ENCODE peak calls at places on chromosomes 4 and X, in five cellular contexts. P, R, E, N and T are unnamed samples.
A peak's percentile ranks its signal among the peaks of the same experiment; 100 is the strongest.

GRCh38 chrX:115234220-115234557 is 293 bp upstream of the LRCH2 start:
- DNase-seq in P (no peak), R (no peak), E (no peak), N (no peak), T (no peak)

GRCh38 chrX:150051096-150051495 is 112.8 kb upstream of the EOLA2 start:
- DNase-seq in P (no peak), R (no peak), E (no peak), N (peak; percentile 92), T (no peak)

GRCh38 chrX:49884290-49884862 is 5.1 kb downstream of the USP27X start:
- DNase-seq in P (no peak), R (peak; percentile 35), E (peak; percentile 23), N (peak; percentile 62), T (peak; percentile 57)

GRCh38 chrX:40471965-40472648 is 108.7 kb upstream of the ATP6AP2 start:
- DNase-seq in P (peak; percentile 42), R (peak; percentile 84), E (no peak), N (peak; percentile 29), T (peak; percentile 35)

GRCh38 chr4:155999743-156000142 is 46.1 kb upstream of the CTSO start:
- DNase-seq in P (no peak), R (no peak), E (no peak), N (peak; percentile 10), T (no peak)

GRCh38 chr4:98786866-98787265 is 128.5 kb upstream of the TSPAN5 start:
- DNase-seq in P (no peak), R (peak; percentile 9), E (no peak), N (no peak), T (no peak)

GRCh38 chrX:21153503-21153902 is 220.7 kb upstream of the CNKSR2 start:
- DNase-seq in P (peak; percentile 18), R (peak; percentile 4), E (no peak), N (no peak), T (no peak)

GRCh38 chr4:8613421-8614364 is 21.1 kb downstream of the CPZ start:
- DNase-seq in P (no peak), R (no peak), E (no peak), N (no peak), T (no peak)

GRCh38 chr4:168695288-168695687 is 198.4 kb downstream of the PALLD start:
- DNase-seq in P (no peak), R (no peak), E (no peak), N (no peak), T (no peak)

GRCh38 chr4:125801924-125802323 is 487.2 kb downstream of the FAT4 start:
- DNase-seq in P (no peak), R (no peak), E (no peak), N (no peak), T (no peak)

GRCh38 chr4:67083496-67083895 is 461.8 kb downstream of the CENPC start:
- DNase-seq in P (no peak), R (no peak), E (no peak), N (no peak), T (no peak)

GRCh38 chr4:151227731-151228130 is 49.2 kb upstream of the PRSS48 start:
- DNase-seq in P (peak; percentile 55), R (peak; percentile 78), E (no peak), N (peak; percentile 35), T (no peak)

GRCh38 chr4:184644553-184645307 is 4.5 kb downstream of the CASP3 start:
- DNase-seq in P (no peak), R (peak; percentile 40), E (no peak), N (no peak), T (no peak)

GRCh38 chr4:181968371-181968770 is 274.8 kb upstream of the TENM3 start:
- DNase-seq in P (no peak), R (peak; percentile 83), E (no peak), N (no peak), T (no peak)

GRCh38 chr4:74005528-74005927 is 7.1 kb upstream of the CXCL5 start:
- DNase-seq in P (no peak), R (no peak), E (no peak), N (peak; percentile 80), T (peak; percentile 55)

GRCh38 chr4:48250980-48251379 is 18.7 kb downstream of the TEC start:
- DNase-seq in P (no peak), R (no peak), E (no peak), N (no peak), T (no peak)

GRCh38 chr4:98327694-98328093 is 66.5 kb downstream of the RAP1GDS1 start:
- DNase-seq in P (no peak), R (no peak), E (no peak), N (no peak), T (no peak)

GRCh38 chr4:151667025-151667424 is 93.8 kb downstream of the GATB start:
- DNase-seq in P (no peak), R (peak; percentile 34), E (no peak), N (no peak), T (no peak)

GRCh38 chr4:175954685-175955084 is 111.0 kb upstream of the WDR17 start:
- DNase-seq in P (no peak), R (no peak), E (no peak), N (no peak), T (peak; percentile 70)

GRCh38 chr4:81375745-81376144 is 96.0 kb downstream of the RASGEF1B start:
- DNase-seq in P (no peak), R (no peak), E (no peak), N (peak; percentile 18), T (no peak)

GRCh38 chr4:152917533-152918395 is 18.4 kb upstream of the FHDC1 start:
- DNase-seq in P (no peak), R (no peak), E (no peak), N (no peak), T (no peak)

GRCh38 chr4:10173754-10174749 is 57.5 kb upstream of the WDR1 start:
- DNase-seq in P (peak; percentile 24), R (no peak), E (no peak), N (peak; percentile 17), T (peak; percentile 62)

GRCh38 chrX:16175329-16175728 is 8.0 kb downstream of the MAGEB17 start:
- DNase-seq in P (no peak), R (no peak), E (no peak), N (no peak), T (no peak)

GRCh38 chr4:48227662-48228061 is 42.0 kb downstream of the TEC start:
- DNase-seq in P (no peak), R (no peak), E (no peak), N (no peak), T (no peak)

GRCh38 chrX:74262472-74263209 is 41.3 kb upstream of the ZCCHC13 start:
- DNase-seq in P (no peak), R (no peak), E (no peak), N (peak; percentile 64), T (no peak)

GRCh38 chr4:2042207-2042946 is 16.8 kb upstream of the NAT8L start:
- DNase-seq in P (no peak), R (no peak), E (no peak), N (no peak), T (no peak)

GRCh38 chr4:138680251-138680650 is 335.3 kb upstream of the NOCT start:
- DNase-seq in P (no peak), R (no peak), E (no peak), N (peak; percentile 77), T (no peak)

GRCh38 chr4:121726642-121727268 is 30.0 kb upstream of the ANXA5 start:
- DNase-seq in P (no peak), R (peak; percentile 78), E (no peak), N (peak; percentile 79), T (peak; percentile 56)

GRCh38 chr4:86358176-86358701 is 1.6 kb downstream of the MAPK10 start:
- DNase-seq in P (no peak), R (peak; percentile 47), E (no peak), N (no peak), T (no peak)

GRCh38 chr4:86362510-86362909 is 2.7 kb upstream of the MAPK10 start:
- DNase-seq in P (no peak), R (no peak), E (no peak), N (no peak), T (no peak)

GRCh38 chr4:86357608-86358007 is 2.2 kb downstream of the MAPK10 start:
- DNase-seq in P (no peak), R (no peak), E (no peak), N (no peak), T (no peak)

GRCh38 chr4:86356831-86357230 is 3.0 kb downstream of the MAPK10 start:
- DNase-seq in P (no peak), R (no peak), E (no peak), N (no peak), T (no peak)

GRCh38 chr4:86359944-86360478 is at the start of gene MAPK10:
- DNase-seq in P (peak; percentile 49), R (peak; percentile 88), E (peak; percentile 44), N (no peak), T (peak; percentile 26)
- H3K4me3 ChIP-seq in P (peak within 1 kb of the TSS; percentile 48), R (peak within 1 kb of the TSS; percentile 20), E (peak within 1 kb of the TSS; percentile 72), N (no peak within 1 kb of the TSS), T (no peak within 1 kb of the TSS)

DNA sequence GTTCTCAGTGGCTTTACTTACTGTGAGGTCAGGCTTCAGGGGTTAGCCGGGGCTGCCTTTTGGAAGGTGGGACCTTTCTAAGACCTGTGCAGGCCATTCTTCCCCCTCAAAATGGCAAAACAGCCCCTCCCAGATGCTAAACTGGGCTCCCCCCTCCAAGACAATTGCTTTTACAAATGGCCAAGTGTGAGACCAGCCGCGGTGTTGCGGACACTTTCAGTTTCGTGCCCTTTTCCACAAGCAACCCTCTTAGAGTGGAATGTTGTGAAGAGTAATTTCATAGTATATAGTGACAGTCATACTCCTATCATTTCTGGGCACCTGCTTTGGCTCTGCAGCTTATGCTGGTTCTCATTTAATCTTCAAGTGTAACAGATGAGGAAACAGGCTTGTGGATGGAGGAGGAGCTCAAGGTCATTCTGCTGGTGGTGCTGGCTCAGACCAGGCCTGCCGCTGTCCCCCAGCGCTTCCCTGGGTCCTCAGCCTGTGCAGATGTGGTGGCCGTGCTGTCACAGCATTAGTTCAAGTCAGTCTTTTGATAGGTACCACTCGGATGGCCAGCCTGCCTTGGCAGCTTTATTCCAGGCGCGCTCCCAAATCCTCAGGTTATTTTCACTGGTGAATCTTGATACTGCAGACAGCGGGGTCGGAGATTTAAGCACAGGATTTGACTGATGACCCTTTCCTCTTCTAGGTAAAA is 55.0 kb upstream of the TADA2B start:
- DNase-seq in P (no peak), R (no peak), E (no peak), N (no peak), T (peak; percentile 45)
- H3K4me1 ChIP-seq in P (peaks cover 42% of the 10 kb centered on the region), R (peaks cover 19% of the 10 kb centered on the region), E (peaks cover 67% of the 10 kb centered on the region), N (peaks cover 53% of the 10 kb centered on the region), T (no peaks in the 10 kb centered on the region)

GRCh38 chrX:25049971-25050370 is 34.2 kb upstream of the ARX start:
- DNase-seq in P (no peak), R (no peak), E (no peak), N (no peak), T (no peak)
- H3K27ac ChIP-seq in P (no peak overlapping the region), R (no peak overlapping the region), E (no peak overlapping the region), N (no peak overlapping the region), T (no peak overlapping the region)

GRCh38 chr4:82402196-82402775 is 28.0 kb downstream of the HNRNPDL start:
- DNase-seq in P (no peak), R (no peak), E (no peak), N (no peak), T (no peak)
- H3K4me3 ChIP-seq in P (no peak overlapping the region), R (no peak overlapping the region), E (no peak overlapping the region), N (no peak overlapping the region), T (no peak overlapping the region)